ENCODE peak calls at places on chromosomes 13 and 19, in four cellular contexts. T, S, P and W are unnamed samples. For H3K4me1, the result is how much of the 10 kb centered on the place peaks cover.

GRCh38 chr13:37495046-37495445 is 103.5 kb downstream of the POSTN start:
- DNase-seq in T (no peak), P (no peak), S (no peak), W (no peak)

GRCh38 chr19:35095667-35096368 is 19.8 kb upstream of the FXYD3 start:
- DNase-seq in S (no peak), P (peak), T (no peak), W (no peak)

GRCh38 chr13:49760555-49760954 is 31.9 kb downstream of the KPNA3 start:
- DNase-seq in P (no peak), S (no peak), T (no peak), W (no peak)

GRCh38 chr13:91647361-91647970 is 249.0 kb downstream of the GPC5 start:
- DNase-seq in P (peak), T (peak), S (no peak), W (peak)

GRCh38 chr19:30046522-30046921 is 104.5 kb downstream of the URI1 start:
- DNase-seq in P (no peak), S (no peak), T (no peak), W (peak)

GRCh38 chr19:52028780-52029123 is 573 bp upstream of the ZNF614 start:
- DNase-seq in T (no peak), P (no peak), S (no peak), W (no peak)

GRCh38 chr19:47035127-47035494 is 13.3 kb downstream of the TMEM160 start:
- DNase-seq in S (no peak), P (peak), T (no peak), W (no peak)

GRCh38 chr13:28719656-28720055 is 886 bp upstream of the SLC46A3 start:
- DNase-seq in T (no peak), P (no peak), S (no peak), W (no peak)

GRCh38 chr19:53849237-53849676 is 18.4 kb upstream of the MYADM start:
- DNase-seq in S (no peak), T (no peak), P (no peak), W (no peak)

GRCh38 chr13:95954266-95954665 is 98.9 kb downstream of the UGGT2 start:
- DNase-seq in P (no peak), T (no peak), S (no peak), W (no peak)

GRCh38 chr13:49220856-49221614 is 897 bp downstream of the MLNR start:
- DNase-seq in S (no peak), P (no peak), T (no peak), W (no peak)

GRCh38 chr13:66714795-66715194 is 515.3 kb downstream of the PCDH9 start:
- DNase-seq in S (no peak), P (no peak), T (no peak), W (no peak)

GRCh38 chr13:27476943-27477681 is 26.7 kb upstream of the MTIF3 start:
- DNase-seq in S (no peak), T (peak), P (no peak), W (peak)

GRCh38 chr13:29917573-29918091 is 67.2 kb upstream of the UBL3 start:
- DNase-seq in S (no peak), P (no peak), T (no peak), W (no peak)

GRCh38 chr19:38678891-38679494 is 31.5 kb downstream of the ACTN4 start:
- DNase-seq in P (no peak), T (no peak), S (no peak), W (no peak)

GRCh38 chr13:59413121-59413520 is 750.6 kb downstream of the DIAPH3 start:
- DNase-seq in P (no peak), T (no peak), S (no peak), W (no peak)

GRCh38 chr13:105432408-105432807 is 1103.1 kb downstream of the EFNB2 start:
- DNase-seq in S (no peak), T (no peak), P (no peak), W (no peak)

GRCh38 chr19:1401138-1401888 is at the start of gene GAMT:
- DNase-seq in T (no peak), S (no peak), P (peak), W (no peak)

GRCh38 chr13:44298314-44298713 is 75.3 kb upstream of the SERP2 start:
- DNase-seq in T (no peak), S (no peak), P (no peak), W (no peak)

GRCh38 chr13:30679483-30680330 is 55.6 kb upstream of the ALOX5AP start:
- DNase-seq in T (peak), S (no peak), P (no peak), W (peak)

GRCh38 chr19:46639356-46640061 is 3.5 kb upstream of the GNG8 start:
- DNase-seq in S (no peak), T (no peak), P (peak), W (no peak)

GRCh38 chr19:29969891-29970290 is 27.9 kb downstream of the URI1 start:
- DNase-seq in S (no peak), P (no peak), T (no peak), W (no peak)

GRCh38 chr13:37375724-37376123 is 222.8 kb downstream of the POSTN start:
- DNase-seq in P (no peak), S (no peak), T (no peak), W (no peak)

GRCh38 chr19:57620673-57621348 is 6.8 kb downstream of the ZNF134 start:
- DNase-seq in T (no peak), S (no peak), P (no peak), W (no peak)

GRCh38 chr13:37090912-37091311 is 14.6 kb downstream of the CSNK1A1L start:
- DNase-seq in T (no peak), S (no peak), P (no peak), W (no peak)

GRCh38 chr13:53189162-53189561 is 160.5 kb downstream of the OLFM4 start:
- DNase-seq in P (no peak), T (no peak), S (no peak), W (no peak)

GRCh38 chr13:45473627-45474026 is 8.9 kb downstream of the COG3 start:
- DNase-seq in S (no peak), T (peak), P (peak), W (no peak)

GRCh38 chr13:40682449-40683240 is 16.2 kb upstream of the FOXO1 start:
- DNase-seq in S (no peak), P (no peak), T (no peak), W (no peak)

GRCh38 chr19:37817180-37817911 is 38.0 kb upstream of the ZNF573 start:
- DNase-seq in P (no peak), T (no peak), S (no peak), W (no peak)

GRCh38 chr13:113140677-113141590 is 17.5 kb upstream of the PROZ start:
- DNase-seq in P (no peak), S (no peak), T (no peak), W (no peak)

GRCh38 chr13:113141591-113141950 is 16.9 kb upstream of the PROZ start:
- DNase-seq in P (no peak), T (no peak), S (no peak), W (no peak)

GRCh38 chr13:113138792-113139551 is 16.4 kb downstream of the F10 start:
- DNase-seq in P (peak), S (no peak), T (peak), W (no peak)

GRCh38 chr13:113137656-113138292 is 15.2 kb downstream of the F10 start:
- DNase-seq in S (no peak), P (no peak), T (no peak), W (no peak)

GRCh38 chr13:113139580-113139979 is 17.0 kb downstream of the F10 start:
- DNase-seq in S (no peak), P (no peak), T (peak), W (no peak)
- TF ChIP-seq TCF7L2 in S (no peak), P (no peak), T (no peak), W (no peak)

DNA sequence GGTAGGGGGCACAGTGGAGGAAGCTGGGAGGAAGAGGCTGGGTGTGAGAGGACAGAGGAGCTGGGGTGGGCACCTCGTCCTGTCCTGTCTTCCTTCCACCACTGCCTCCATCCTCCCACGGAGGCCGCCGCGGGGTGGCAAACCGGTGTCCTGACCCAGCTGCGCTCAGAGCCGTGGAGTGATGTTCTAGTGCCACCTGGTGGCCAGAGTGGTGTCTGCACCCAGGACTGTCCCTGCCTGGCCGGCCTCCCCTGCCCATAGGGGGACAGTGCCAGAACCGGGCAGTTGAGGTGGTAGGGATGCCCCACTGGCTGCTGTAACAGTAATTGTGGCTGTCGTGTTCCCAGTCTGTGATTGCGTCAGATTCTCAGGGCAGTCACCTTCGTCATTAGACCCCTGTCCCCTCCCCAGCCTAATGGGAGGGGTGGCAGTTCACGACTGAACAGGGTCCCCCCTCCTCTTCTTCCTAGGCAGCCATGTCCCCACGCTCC is 11.1 kb upstream of the ARRDC2 start:
- DNase-seq in S (peak), T (peak), P (peak), W (peak)
- TF ChIP-seq REST in S (no peak), T (no peak), P (no peak), W (no peak)

GRCh38 chr13:113919761-113920160 is 54.1 kb downstream of the C13orf46 start:
- DNase-seq in S (no peak), P (no peak), T (no peak), W (no peak)
- H3K4me1 ChIP-seq in S (under half), P (under half), T (under half), W (under half)

GRCh38 chr13:34720618-34721017 is 221.5 kb upstream of the NBEA start:
- DNase-seq in S (no peak), T (no peak), P (no peak), W (no peak)
- TF ChIP-seq TCF7L2 in S (no peak), T (no peak), P (no peak), W (no peak)

DNA sequence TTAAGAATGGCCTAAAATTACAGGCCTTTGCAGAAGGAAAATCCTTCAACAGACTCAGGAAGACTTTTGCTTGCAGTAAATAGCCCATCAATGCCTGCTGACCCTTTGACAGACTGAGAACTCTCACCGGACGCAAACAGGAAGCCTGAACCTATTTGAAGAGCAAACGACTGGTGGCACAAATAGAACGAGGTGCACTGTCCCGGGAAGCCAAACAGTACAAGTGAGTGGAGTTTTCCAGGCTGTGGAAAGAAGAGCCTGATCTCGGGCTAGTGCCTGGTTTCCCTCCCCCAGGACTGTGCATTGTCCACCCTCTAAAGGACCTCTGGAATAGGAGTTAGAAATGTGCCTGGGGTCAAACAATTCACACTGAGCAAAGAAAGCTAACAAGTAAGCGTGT is 165.5 kb downstream of the FGF14 start:
- DNase-seq in T (peak), S (no peak), P (no peak), W (no peak)
- TF ChIP-seq REST in T (no peak), S (no peak), P (no peak), W (no peak)

GRCh38 chr13:98480915-98481510 is 95.9 kb downstream of the STK24 start:
- DNase-seq in S (no peak), P (peak), T (no peak), W (no peak)
- H3K4me1 ChIP-seq in S (half or more), P (under half), T (half or more), W (under half)